ENCODE peak calls at places on chromosomes 2 and 18, in nine cellular contexts. K is fibroblast of lung, Q is GM12878, I is neural progenitor cell, Y is astrocyte, W is PC-9, R is hepatocyte, L is PC-3, T is mammary epithelial cell. X is an unnamed sample.
A peak's percentile ranks its signal among the peaks of the same experiment; 100 is the strongest.

GRCh38 chr2:43576983-43577892 is 18.6 kb downstream of the THADA start:
- DNase-seq in K (peak; percentile 82), Q (no peak), I (peak; percentile 64), Y (peak; percentile 74), W (peak; percentile 6), R (peak; percentile 73), L (peak; percentile 51), T (peak; percentile 27), X (peak; percentile 61)

GRCh38 chr2:38146302-38146916 is 70.5 kb upstream of the CYP1B1 start:
- DNase-seq in K (peak; percentile 99), Q (peak; percentile 71), I (no peak), Y (peak; percentile 99), W (peak; percentile 71), R (peak; percentile 55), L (peak; percentile 75), T (peak; percentile 90), X (peak; percentile 21)

GRCh38 chr2:63658176-63658968 is 69.6 kb downstream of the MDH1 start:
- DNase-seq in K (peak; percentile 75), Q (no peak), I (no peak), Y (peak; percentile 69), W (no peak), R (no peak), L (no peak), T (no peak), X (no peak)

GRCh38 chr2:204608261-204608660 is 63.0 kb downstream of the PARD3B start:
- DNase-seq in K (peak; percentile 68), Q (no peak), I (no peak), Y (peak; percentile 57), W (no peak), R (no peak), L (no peak), T (no peak), X (no peak)

GRCh38 chr2:23601301-23601965 is 216.5 kb downstream of the KLHL29 start:
- DNase-seq in K (peak; percentile 68), Q (no peak), I (no peak), Y (peak; percentile 53), W (no peak), R (no peak), L (no peak), T (no peak), X (no peak)

GRCh38 chr2:71668326-71669057 is 215.1 kb downstream of the DYSF start:
- DNase-seq in K (no peak), Q (no peak), I (no peak), Y (no peak), W (no peak), R (no peak), L (no peak), T (no peak), X (no peak)

GRCh38 chr2:239161711-239162140 is 239.1 kb downstream of the HDAC4 start:
- DNase-seq in K (no peak), Q (no peak), I (no peak), Y (no peak), W (no peak), R (no peak), L (no peak), T (no peak), X (no peak)

GRCh38 chr2:75565523-75566449 is 5.0 kb upstream of the EVA1A start:
- DNase-seq in K (no peak), Q (no peak), I (no peak), Y (no peak), W (no peak), R (no peak), L (no peak), T (no peak), X (peak; percentile 43)

GRCh38 chr2:215521031-215521430 is 85.2 kb upstream of the FN1 start:
- DNase-seq in K (no peak), Q (no peak), I (no peak), Y (no peak), W (no peak), R (no peak), L (no peak), T (no peak), X (no peak)

GRCh38 chr2:73984922-73985317 is 210 bp downstream of the TET3 start:
- DNase-seq in K (no peak), Q (no peak), I (peak; percentile 83), Y (no peak), W (peak; percentile 43), R (peak; percentile 78), L (peak; percentile 39), T (no peak), X (no peak)

GRCh38 chr2:42101641-42102605 is 54.1 kb downstream of the PKDCC start:
- DNase-seq in K (peak; percentile 92), Q (peak; percentile 82), I (peak; percentile 52), Y (peak; percentile 89), W (peak; percentile 55), R (peak; percentile 80), L (peak; percentile 23), T (no peak), X (peak; percentile 51)

GRCh38 chr2:72915076-72915906 is 2.0 kb upstream of the EMX1 start:
- DNase-seq in K (no peak), Q (no peak), I (peak; percentile 45), Y (no peak), W (no peak), R (peak; percentile 3), L (no peak), T (no peak), X (no peak)
- TF ChIP-seq EZH2 in K (peak; percentile 94), Q (peak; percentile 50), I (peak; percentile 67), Y (peak; percentile 63), W (peak; percentile 80), R (no peak), L (peak; percentile 99), T (peak; percentile 59), X (peak; percentile 90)

DNA sequence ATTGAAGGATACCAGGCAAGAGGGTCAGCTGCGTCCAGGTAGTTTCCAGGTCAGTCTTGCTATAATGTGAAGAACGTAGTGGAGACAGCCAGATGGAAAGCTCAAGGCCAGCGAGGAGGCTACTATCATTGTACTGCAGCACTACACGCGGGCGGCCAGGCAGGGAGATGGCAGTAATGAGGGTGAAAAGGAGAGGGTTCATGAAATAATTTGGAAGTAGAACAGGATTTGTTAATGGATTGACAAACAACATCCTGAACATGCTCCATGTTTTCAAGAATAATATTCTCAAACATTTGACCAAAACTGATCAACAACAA is 17.1 kb downstream of the SPIRE1 start:
- DNase-seq in K (no peak), Q (no peak), I (no peak), Y (no peak), W (no peak), R (no peak), L (no peak), T (no peak), X (no peak)
- H3K27ac ChIP-seq in K (peak overlapping the region; percentile 24), Q (no peak overlapping the region), I (no peak overlapping the region), Y (peak overlapping the region; percentile 30), W (no peak overlapping the region), R (peak overlapping the region; percentile 73), L (peak overlapping the region; percentile 95), T (peak overlapping the region; percentile 74), X (no peak overlapping the region)

DNA sequence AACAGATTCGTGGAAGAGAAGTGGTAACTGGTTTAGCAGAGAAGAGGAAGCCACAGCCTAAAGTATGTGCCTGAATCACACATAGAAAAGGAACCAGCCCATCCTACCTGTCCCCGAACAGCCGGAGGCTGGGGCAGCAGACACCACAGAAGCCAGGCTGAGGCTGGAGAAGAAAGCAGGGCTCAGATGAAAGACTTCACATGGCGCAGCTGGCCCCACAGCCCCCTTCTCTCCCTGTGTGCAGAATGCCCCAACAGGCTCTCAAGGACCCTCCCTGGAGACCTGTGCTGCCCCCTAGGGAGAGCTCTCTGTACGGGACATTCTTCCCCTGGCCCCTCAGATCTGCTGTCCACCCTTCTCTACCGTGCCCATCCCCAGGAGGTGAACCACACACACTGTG is 83.5 kb upstream of the RAB12 start:
- DNase-seq in K (no peak), Q (no peak), I (peak; percentile 50), Y (no peak), W (no peak), R (no peak), L (no peak), T (no peak), X (no peak)
- TF ChIP-seq CTCF in K (no peak), Q (peak; percentile 20), I (peak; percentile 43), Y (no peak), W (no peak), R (no peak), L (peak; percentile 50), T (peak; percentile 21), X (peak; percentile 22)

GRCh38 chr2:170822292-170822884 is 5.7 kb downstream of the GAD1 start:
- DNase-seq in K (no peak), Q (no peak), I (peak; percentile 77), Y (no peak), W (no peak), R (no peak), L (no peak), T (no peak), X (peak; percentile 49)

GRCh38 chr2:170824526-170825015 is 7.9 kb downstream of the GAD1 start:
- DNase-seq in K (no peak), Q (no peak), I (no peak), Y (no peak), W (no peak), R (no peak), L (no peak), T (no peak), X (peak; percentile 32)

GRCh38 chr2:170821631-170822291 is 5.1 kb downstream of the GAD1 start:
- DNase-seq in K (no peak), Q (no peak), I (no peak), Y (no peak), W (no peak), R (no peak), L (no peak), T (no peak), X (no peak)

GRCh38 chr2:170823800-170824153 is 7.1 kb downstream of the GAD1 start:
- DNase-seq in K (no peak), Q (no peak), I (no peak), Y (no peak), W (no peak), R (no peak), L (no peak), T (no peak), X (no peak)

GRCh38 chr2:170822885-170823799 is 6.5 kb downstream of the GAD1 start:
- DNase-seq in K (no peak), Q (no peak), I (peak; percentile 66), Y (no peak), W (no peak), R (no peak), L (no peak), T (no peak), X (no peak)
- TF ChIP-seq EZH2 in K (peak; percentile 94), Q (no peak), I (peak; percentile 22), Y (peak; percentile 55), W (no peak), R (peak; percentile 70), L (no peak), T (no peak), X (peak; percentile 84)

X was measured in A673.